ENCODE peak calls at places on chromosomes 7 and 10, in eight cellular contexts. One of them, this sample, is unnamed.

GRCh38 chr7:77679608-77680007 is 16.7 kb upstream of the RSBN1L start:
- DNase-seq in HepG2: no peak
- DNase-seq in T-helper 2 cell: no peak
- DNase-seq in GM12865: no peak
- DNase-seq in RPMI8226: no peak
- DNase-seq in activated T-cell treated with anti-CD3 and anti-CD28 coated beads, Interleukin-2, amount 50 U/mL, for 72 hours: no peak
- DNase-seq in PC-3: peak; percentile 81
- DNase-seq in amniotic stem cell: no peak
- DNase-seq in this sample: no peak

GRCh38 chr7:124459101-124460052 is 306.2 kb downstream of the GPR37 start:
- DNase-seq in T-helper 2 cell: no peak
- DNase-seq in PC-3: no peak
- DNase-seq in HepG2: peak; percentile 21
- DNase-seq in amniotic stem cell: no peak
- DNase-seq in activated T-cell treated with anti-CD3 and anti-CD28 coated beads, Interleukin-2, amount 50 U/mL, for 72 hours: no peak
- DNase-seq in GM12865: no peak
- DNase-seq in RPMI8226: no peak
- DNase-seq in this sample: no peak

GRCh38 chr10:121484401-121484800 is 113.8 kb downstream of the FGFR2 start:
- DNase-seq in amniotic stem cell: no peak
- DNase-seq in T-helper 2 cell: no peak
- DNase-seq in HepG2: no peak
- DNase-seq in GM12865: no peak
- DNase-seq in activated T-cell treated with anti-CD3 and anti-CD28 coated beads, Interleukin-2, amount 50 U/mL, for 72 hours: no peak
- DNase-seq in RPMI8226: no peak
- DNase-seq in PC-3: no peak
- DNase-seq in this sample: no peak

GRCh38 chr10:9081988-9082387 is 1027.5 kb downstream of the GATA3 start:
- DNase-seq in T-helper 2 cell: no peak
- DNase-seq in GM12865: no peak
- DNase-seq in PC-3: no peak
- DNase-seq in activated T-cell treated with anti-CD3 and anti-CD28 coated beads, Interleukin-2, amount 50 U/mL, for 72 hours: no peak
- DNase-seq in RPMI8226: no peak
- DNase-seq in HepG2: no peak
- DNase-seq in amniotic stem cell: no peak
- DNase-seq in this sample: no peak

GRCh38 chr10:13921941-13922340 is 335.2 kb downstream of the PRPF18 start:
- DNase-seq in RPMI8226: no peak
- DNase-seq in GM12865: no peak
- DNase-seq in HepG2: no peak
- DNase-seq in activated T-cell treated with anti-CD3 and anti-CD28 coated beads, Interleukin-2, amount 50 U/mL, for 72 hours: no peak
- DNase-seq in amniotic stem cell: no peak
- DNase-seq in PC-3: no peak
- DNase-seq in T-helper 2 cell: no peak
- DNase-seq in this sample: no peak

GRCh38 chr10:119025336-119025735 is 4.2 kb upstream of the NANOS1 start:
- DNase-seq in GM12865: no peak
- DNase-seq in activated T-cell treated with anti-CD3 and anti-CD28 coated beads, Interleukin-2, amount 50 U/mL, for 72 hours: no peak
- DNase-seq in T-helper 2 cell: no peak
- DNase-seq in amniotic stem cell: no peak
- DNase-seq in PC-3: peak; percentile 85
- DNase-seq in RPMI8226: peak; percentile 35
- DNase-seq in HepG2: peak; percentile 40
- DNase-seq in this sample: peak; percentile 58

GRCh38 chr7:88346357-88346756 is 39.7 kb upstream of the STEAP4 start:
- DNase-seq in amniotic stem cell: no peak
- DNase-seq in PC-3: no peak
- DNase-seq in GM12865: peak; percentile 5
- DNase-seq in RPMI8226: no peak
- DNase-seq in activated T-cell treated with anti-CD3 and anti-CD28 coated beads, Interleukin-2, amount 50 U/mL, for 72 hours: no peak
- DNase-seq in HepG2: no peak
- DNase-seq in T-helper 2 cell: no peak
- DNase-seq in this sample: no peak

GRCh38 chr10:70690584-70690983 is 18.3 kb downstream of the ADAMTS14 start:
- DNase-seq in PC-3: no peak
- DNase-seq in GM12865: no peak
- DNase-seq in T-helper 2 cell: no peak
- DNase-seq in amniotic stem cell: no peak
- DNase-seq in RPMI8226: no peak
- DNase-seq in activated T-cell treated with anti-CD3 and anti-CD28 coated beads, Interleukin-2, amount 50 U/mL, for 72 hours: no peak
- DNase-seq in HepG2: no peak
- DNase-seq in this sample: no peak

GRCh38 chr10:22699976-22700375 is 14.4 kb downstream of the PIP4K2A start:
- DNase-seq in GM12865: peak; percentile 40
- DNase-seq in T-helper 2 cell: no peak
- DNase-seq in amniotic stem cell: no peak
- DNase-seq in PC-3: no peak
- DNase-seq in activated T-cell treated with anti-CD3 and anti-CD28 coated beads, Interleukin-2, amount 50 U/mL, for 72 hours: no peak
- DNase-seq in RPMI8226: peak; percentile 83
- DNase-seq in HepG2: no peak
- DNase-seq in this sample: no peak

GRCh38 chr10:102400598-102401321 is 5.3 kb downstream of the NFKB2 start:
- DNase-seq in HepG2: no peak
- DNase-seq in GM12865: no peak
- DNase-seq in PC-3: no peak
- DNase-seq in T-helper 2 cell: no peak
- DNase-seq in RPMI8226: no peak
- DNase-seq in amniotic stem cell: no peak
- DNase-seq in activated T-cell treated with anti-CD3 and anti-CD28 coated beads, Interleukin-2, amount 50 U/mL, for 72 hours: no peak
- DNase-seq in this sample: no peak

GRCh38 chr7:77665161-77665560 is 31.1 kb upstream of the RSBN1L start:
- DNase-seq in T-helper 2 cell: no peak
- DNase-seq in GM12865: no peak
- DNase-seq in RPMI8226: no peak
- DNase-seq in HepG2: no peak
- DNase-seq in amniotic stem cell: no peak
- DNase-seq in activated T-cell treated with anti-CD3 and anti-CD28 coated beads, Interleukin-2, amount 50 U/mL, for 72 hours: no peak
- DNase-seq in PC-3: no peak
- DNase-seq in this sample: no peak

GRCh38 chr10:113381906-113382562 is 170.8 kb upstream of the HABP2 start:
- DNase-seq in T-helper 2 cell: no peak
- DNase-seq in RPMI8226: peak; percentile 50
- DNase-seq in activated T-cell treated with anti-CD3 and anti-CD28 coated beads, Interleukin-2, amount 50 U/mL, for 72 hours: peak; percentile 3
- DNase-seq in HepG2: no peak
- DNase-seq in GM12865: peak; percentile 37
- DNase-seq in amniotic stem cell: peak; percentile 24
- DNase-seq in PC-3: peak; percentile 66
- DNase-seq in this sample: peak; percentile 59

GRCh38 chr10:122688293-122688989 is 11.2 kb downstream of the C10orf120 start:
- DNase-seq in RPMI8226: no peak
- DNase-seq in T-helper 2 cell: no peak
- DNase-seq in GM12865: no peak
- DNase-seq in activated T-cell treated with anti-CD3 and anti-CD28 coated beads, Interleukin-2, amount 50 U/mL, for 72 hours: no peak
- DNase-seq in PC-3: peak; percentile 6
- DNase-seq in HepG2: no peak
- DNase-seq in amniotic stem cell: no peak
- DNase-seq in this sample: no peak

GRCh38 chr10:4331150-4331549 is 494.9 kb upstream of the AKR1E2 start:
- DNase-seq in T-helper 2 cell: no peak
- DNase-seq in RPMI8226: no peak
- DNase-seq in amniotic stem cell: no peak
- DNase-seq in PC-3: peak; percentile 49
- DNase-seq in activated T-cell treated with anti-CD3 and anti-CD28 coated beads, Interleukin-2, amount 50 U/mL, for 72 hours: no peak
- DNase-seq in GM12865: no peak
- DNase-seq in HepG2: no peak
- DNase-seq in this sample: no peak

GRCh38 chr7:73879977-73880681 is 19.2 kb downstream of the TMEM270 start:
- DNase-seq in GM12865: no peak
- DNase-seq in amniotic stem cell: no peak
- DNase-seq in HepG2: peak; percentile 74
- DNase-seq in activated T-cell treated with anti-CD3 and anti-CD28 coated beads, Interleukin-2, amount 50 U/mL, for 72 hours: no peak
- DNase-seq in RPMI8226: no peak
- DNase-seq in PC-3: no peak
- DNase-seq in T-helper 2 cell: no peak
- DNase-seq in this sample: no peak

GRCh38 chr7:144738708-144739314 is 97.0 kb downstream of the TPK1 start:
- DNase-seq in activated T-cell treated with anti-CD3 and anti-CD28 coated beads, Interleukin-2, amount 50 U/mL, for 72 hours: peak; percentile 12
- DNase-seq in PC-3: peak; percentile 52
- DNase-seq in amniotic stem cell: no peak
- DNase-seq in GM12865: peak; percentile 51
- DNase-seq in HepG2: peak; percentile 12
- DNase-seq in T-helper 2 cell: no peak
- DNase-seq in RPMI8226: peak; percentile 52
- DNase-seq in this sample: no peak

GRCh38 chr10:102624094-102624493 is 20.2 kb upstream of the TRIM8 start:
- DNase-seq in amniotic stem cell: no peak
- DNase-seq in activated T-cell treated with anti-CD3 and anti-CD28 coated beads, Interleukin-2, amount 50 U/mL, for 72 hours: no peak
- DNase-seq in HepG2: no peak
- DNase-seq in GM12865: no peak
- DNase-seq in RPMI8226: no peak
- DNase-seq in PC-3: no peak
- DNase-seq in T-helper 2 cell: no peak
- DNase-seq in this sample: no peak

GRCh38 chr10:23065549-23065948 is 29.8 kb upstream of the MSRB2 start:
- DNase-seq in amniotic stem cell: peak; percentile 1
- DNase-seq in activated T-cell treated with anti-CD3 and anti-CD28 coated beads, Interleukin-2, amount 50 U/mL, for 72 hours: no peak
- DNase-seq in HepG2: peak; percentile 13
- DNase-seq in RPMI8226: no peak
- DNase-seq in PC-3: peak; percentile 67
- DNase-seq in T-helper 2 cell: no peak
- DNase-seq in GM12865: no peak
- DNase-seq in this sample: no peak

GRCh38 chr7:78530351-78530750 is 731.8 kb downstream of the PHTF2 start:
- DNase-seq in amniotic stem cell: peak; percentile 26
- DNase-seq in PC-3: peak; percentile 46
- DNase-seq in GM12865: no peak
- DNase-seq in HepG2: peak; percentile 21
- DNase-seq in RPMI8226: no peak
- DNase-seq in T-helper 2 cell: no peak
- DNase-seq in activated T-cell treated with anti-CD3 and anti-CD28 coated beads, Interleukin-2, amount 50 U/mL, for 72 hours: no peak
- DNase-seq in this sample: no peak

GRCh38 chr7:129041142-129041928 is 13.6 kb downstream of the TNPO3 start:
- DNase-seq in GM12865: peak; percentile 17
- DNase-seq in PC-3: no peak
- DNase-seq in HepG2: no peak
- DNase-seq in activated T-cell treated with anti-CD3 and anti-CD28 coated beads, Interleukin-2, amount 50 U/mL, for 72 hours: peak; percentile 8
- DNase-seq in T-helper 2 cell: no peak
- DNase-seq in amniotic stem cell: no peak
- DNase-seq in RPMI8226: no peak
- DNase-seq in this sample: no peak

GRCh38 chr10:88254091-88254490 is 329.0 kb downstream of the RNLS start:
- DNase-seq in RPMI8226: no peak
- DNase-seq in PC-3: no peak
- DNase-seq in T-helper 2 cell: no peak
- DNase-seq in HepG2: no peak
- DNase-seq in amniotic stem cell: peak; percentile 49
- DNase-seq in GM12865: peak; percentile 45
- DNase-seq in activated T-cell treated with anti-CD3 and anti-CD28 coated beads, Interleukin-2, amount 50 U/mL, for 72 hours: peak; percentile 15
- DNase-seq in this sample: peak; percentile 42

GRCh38 chr10:28077889-28078288 is 79.0 kb upstream of the ODAD2 start:
- DNase-seq in activated T-cell treated with anti-CD3 and anti-CD28 coated beads, Interleukin-2, amount 50 U/mL, for 72 hours: no peak
- DNase-seq in amniotic stem cell: peak; percentile 4
- DNase-seq in T-helper 2 cell: no peak
- DNase-seq in PC-3: peak; percentile 73
- DNase-seq in HepG2: no peak
- DNase-seq in GM12865: no peak
- DNase-seq in RPMI8226: no peak
- DNase-seq in this sample: peak; percentile 35

GRCh38 chr10:71045188-71045841 is 156.9 kb upstream of the PCBD1 start:
- DNase-seq in RPMI8226: peak; percentile 23
- DNase-seq in amniotic stem cell: no peak
- DNase-seq in PC-3: no peak
- DNase-seq in GM12865: no peak
- DNase-seq in activated T-cell treated with anti-CD3 and anti-CD28 coated beads, Interleukin-2, amount 50 U/mL, for 72 hours: no peak
- DNase-seq in T-helper 2 cell: no peak
- DNase-seq in HepG2: no peak
- DNase-seq in this sample: no peak

GRCh38 chr7:81002471-81002870 is 83.6 kb upstream of the SEMA3C start:
- DNase-seq in RPMI8226: no peak
- DNase-seq in T-helper 2 cell: no peak
- DNase-seq in HepG2: no peak
- DNase-seq in activated T-cell treated with anti-CD3 and anti-CD28 coated beads, Interleukin-2, amount 50 U/mL, for 72 hours: no peak
- DNase-seq in amniotic stem cell: no peak
- DNase-seq in GM12865: no peak
- DNase-seq in PC-3: no peak
- DNase-seq in this sample: no peak

GRCh38 chr7:47878662-47879061 is 69.6 kb downstream of the PKD1L1 start:
- DNase-seq in activated T-cell treated with anti-CD3 and anti-CD28 coated beads, Interleukin-2, amount 50 U/mL, for 72 hours: no peak
- DNase-seq in GM12865: no peak
- DNase-seq in T-helper 2 cell: no peak
- DNase-seq in amniotic stem cell: no peak
- DNase-seq in RPMI8226: no peak
- DNase-seq in PC-3: no peak
- DNase-seq in HepG2: no peak
- DNase-seq in this sample: no peak

GRCh38 chr10:133336131-133337078 is at the start of gene CALY:
- DNase-seq in RPMI8226: peak; percentile 9
- DNase-seq in activated T-cell treated with anti-CD3 and anti-CD28 coated beads, Interleukin-2, amount 50 U/mL, for 72 hours: peak; percentile 69
- DNase-seq in amniotic stem cell: no peak
- DNase-seq in T-helper 2 cell: peak; percentile 76
- DNase-seq in GM12865: peak; percentile 56
- DNase-seq in PC-3: no peak
- DNase-seq in HepG2: no peak
- DNase-seq in this sample: no peak

GRCh38 chr7:3880221-3880935 is 579.3 kb downstream of the SDK1 start:
- DNase-seq in HepG2: no peak
- DNase-seq in GM12865: no peak
- DNase-seq in amniotic stem cell: no peak
- DNase-seq in PC-3: no peak
- DNase-seq in RPMI8226: peak; percentile 84
- DNase-seq in activated T-cell treated with anti-CD3 and anti-CD28 coated beads, Interleukin-2, amount 50 U/mL, for 72 hours: no peak
- DNase-seq in T-helper 2 cell: no peak
- DNase-seq in this sample: no peak

GRCh38 chr10:13162013-13162364 is 631 bp downstream of the MCM10 start:
- DNase-seq in HepG2: no peak
- DNase-seq in T-helper 2 cell: no peak
- DNase-seq in PC-3: no peak
- DNase-seq in amniotic stem cell: no peak
- DNase-seq in RPMI8226: peak; percentile 17
- DNase-seq in GM12865: no peak
- DNase-seq in activated T-cell treated with anti-CD3 and anti-CD28 coated beads, Interleukin-2, amount 50 U/mL, for 72 hours: peak; percentile 18
- DNase-seq in this sample: no peak

GRCh38 chr7:27150568-27151340 is 1.6 kb downstream of the HOXA3 start:
- DNase-seq in activated T-cell treated with anti-CD3 and anti-CD28 coated beads, Interleukin-2, amount 50 U/mL, for 72 hours: peak; percentile 78
- DNase-seq in PC-3: peak; percentile 86
- DNase-seq in amniotic stem cell: peak; percentile 5
- DNase-seq in RPMI8226: peak; percentile 80
- DNase-seq in GM12865: peak; percentile 73
- DNase-seq in HepG2: peak; percentile 42
- DNase-seq in T-helper 2 cell: no peak
- DNase-seq in this sample: peak; percentile 70

GRCh38 chr10:11003739-11004515 is 13.7 kb upstream of the CELF2 start:
- DNase-seq in RPMI8226: no peak
- DNase-seq in activated T-cell treated with anti-CD3 and anti-CD28 coated beads, Interleukin-2, amount 50 U/mL, for 72 hours: no peak
- DNase-seq in GM12865: no peak
- DNase-seq in T-helper 2 cell: no peak
- DNase-seq in amniotic stem cell: no peak
- DNase-seq in PC-3: no peak
- DNase-seq in HepG2: no peak
- DNase-seq in this sample: no peak

GRCh38 chr10:22714524-22715289 is at the start of gene PIP4K2A:
- DNase-seq in amniotic stem cell: peak; percentile 19
- DNase-seq in RPMI8226: peak; percentile 87
- DNase-seq in T-helper 2 cell: peak; percentile 60
- DNase-seq in activated T-cell treated with anti-CD3 and anti-CD28 coated beads, Interleukin-2, amount 50 U/mL, for 72 hours: peak; percentile 89
- DNase-seq in HepG2: peak; percentile 25
- DNase-seq in PC-3: peak; percentile 72
- DNase-seq in GM12865: peak; percentile 90
- DNase-seq in this sample: peak; percentile 56